ENCODE peak calls at places on chromosomes 6 and 20, in four cellular contexts. J, Q, H and G are unnamed samples.

GRCh38 chr20:50429412-50429811 is 80.8 kb upstream of the PTPN1 start:
- DNase-seq in J (no peak), H (no peak), Q (no peak), G (no peak)

GRCh38 chr20:10568032-10568431 is 105.8 kb downstream of the JAG1 start:
- DNase-seq in J (no peak), H (no peak), Q (no peak), G (peak)

GRCh38 chr20:11511816-11512215 is 405.9 kb upstream of the BTBD3 start:
- DNase-seq in J (peak), Q (no peak), H (no peak), G (no peak)

GRCh38 chr6:170136541-170137175 is 154.2 kb downstream of the DLL1 start:
- DNase-seq in J (no peak), H (no peak), Q (no peak), G (no peak)

GRCh38 chr20:51457281-51457932 is 85.1 kb downstream of the NFATC2 start:
- DNase-seq in Q (peak), H (peak), J (no peak), G (no peak)

GRCh38 chr6:126040826-126041225 is 54.5 kb downstream of the TRMT11 start:
- DNase-seq in H (no peak), J (no peak), Q (peak), G (peak)

GRCh38 chr20:46255440-46256104 is 52.7 kb downstream of the CDH22 start:
- DNase-seq in J (no peak), H (peak), Q (no peak), G (peak)

GRCh38 chr20:45841407-45842129 is 8.0 kb downstream of the SNX21 start:
- DNase-seq in Q (no peak), H (no peak), J (no peak), G (no peak)

GRCh38 chr6:101543796-101544195 is 150.3 kb downstream of the GRIK2 start:
- DNase-seq in Q (no peak), H (no peak), J (no peak), G (no peak)

GRCh38 chr6:98833101-98834059 is 994 bp upstream of the POU3F2 start:
- DNase-seq in H (peak), Q (no peak), J (no peak), G (no peak)

GRCh38 chr20:31572042-31572700 is 32.9 kb upstream of the ID1 start:
- DNase-seq in Q (no peak), J (no peak), H (no peak), G (no peak)

GRCh38 chr20:3550857-3551256 is 80.0 kb downstream of the ATRN start:
- DNase-seq in H (no peak), Q (no peak), J (no peak), G (no peak)

GRCh38 chr20:52572687-52573086 is 381.1 kb upstream of the ZFP64 start:
- DNase-seq in H (no peak), J (no peak), Q (no peak), G (no peak)

GRCh38 chr20:62616728-62617621 is 25.3 kb upstream of the SLCO4A1 start:
- DNase-seq in H (peak), J (no peak), Q (peak), G (peak)

GRCh38 chr20:38298768-38299288 is 5.1 kb upstream of the BPI start:
- DNase-seq in H (peak), J (no peak), Q (no peak), G (no peak)

GRCh38 chr6:12119085-12119588 is 107.0 kb downstream of the HIVEP1 start:
- DNase-seq in J (peak), Q (peak), H (no peak), G (no peak)

GRCh38 chr20:64106981-64107735 is at the start of gene NPBWR2:
- DNase-seq in H (no peak), Q (no peak), J (no peak), G (no peak)

GRCh38 chr20:58173930-58174707 is 54.3 kb downstream of the ANKRD60 start:
- DNase-seq in Q (no peak), H (peak), J (no peak), G (no peak)

GRCh38 chr20:36482044-36482473 is 59.3 kb upstream of the MYL9 start:
- DNase-seq in Q (no peak), H (no peak), J (no peak), G (no peak)

GRCh38 chr6:18155273-18155863 is at the start of gene KDM1B:
- DNase-seq in Q (peak), J (peak), H (peak), G (peak)

GRCh38 chr6:157267109-157267611 is 56.2 kb downstream of the TMEM242 start:
- DNase-seq in J (no peak), Q (no peak), H (no peak), G (no peak)

GRCh38 chr6:87105823-87106222 is 10.9 kb upstream of the CGA start:
- DNase-seq in H (no peak), J (no peak), Q (no peak), G (no peak)

GRCh38 chr6:34709386-34709785 is 12.8 kb upstream of the ILRUN start:
- DNase-seq in Q (no peak), J (no peak), H (peak), G (no peak)

GRCh38 chr6:34543421-34543820 is 12.7 kb downstream of the SPDEF start:
- DNase-seq in H (no peak), Q (no peak), J (no peak), G (no peak)

GRCh38 chr6:123507582-123507981 is 129.2 kb downstream of the TRDN start:
- DNase-seq in J (no peak), Q (no peak), H (no peak), G (no peak)

GRCh38 chr6:8785223-8785622 is 349.9 kb upstream of the SLC35B3 start:
- DNase-seq in J (no peak), H (no peak), Q (no peak), G (no peak)

GRCh38 chr6:160733045-160733646 is 31.1 kb downstream of the PLG start:
- DNase-seq in J (no peak), Q (peak), H (peak), G (peak)

GRCh38 chr6:159451051-159451450 is 242.0 kb downstream of the SOD2 start:
- DNase-seq in H (no peak), Q (no peak), J (no peak), G (no peak)

GRCh38 chr6:33373950-33374349 is 17.7 kb upstream of the KIFC1 start:
- DNase-seq in Q (no peak), H (no peak), J (no peak), G (no peak)
- TF ChIP-seq PBX3 in Q (no peak), H (no peak), J (no peak), G (no peak)

GRCh38 chr6:168541307-168541706 is 100.3 kb downstream of the SMOC2 start:
- DNase-seq in H (no peak), Q (no peak), J (no peak), G (no peak)
- TF ChIP-seq PBX3 in H (no peak), Q (no peak), J (no peak), G (no peak)

GRCh38 chr6:21997414-21998037 is 299.3 kb downstream of the PRL start:
- DNase-seq in Q (no peak), H (peak), J (no peak), G (no peak)
- TF ChIP-seq PBX3 in Q (no peak), H (peak), J (no peak), G (no peak)

DNA sequence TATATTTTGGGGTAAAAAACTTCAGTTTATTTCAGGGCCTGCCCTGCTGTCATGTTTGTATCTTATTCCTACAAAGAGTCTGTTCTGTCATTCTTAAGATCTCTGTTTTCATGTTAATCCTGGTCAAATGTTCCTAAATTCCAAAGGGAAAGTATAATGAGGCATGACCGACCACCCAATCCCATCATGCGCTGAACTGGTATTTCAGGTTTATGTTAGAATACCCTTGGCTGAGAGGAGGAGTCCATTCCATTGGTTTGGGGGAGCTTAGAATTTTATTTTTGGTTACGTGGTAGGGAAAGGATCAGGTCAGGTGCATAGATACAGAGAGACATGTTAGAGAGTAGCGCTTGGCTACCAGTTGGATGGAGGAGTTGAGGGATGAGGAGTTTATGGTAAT is 25.7 kb downstream of the CFAP61 start:
- DNase-seq in J (no peak), H (no peak), Q (no peak), G (no peak)
- TF ChIP-seq PBX3 in J (no peak), H (no peak), Q (no peak), G (no peak)

GRCh38 chr6:23533311-23533710 is 592.7 kb upstream of the NRSN1 start:
- DNase-seq in Q (no peak), J (no peak), H (no peak), G (no peak)
- TF ChIP-seq PBX3 in Q (no peak), J (no peak), H (no peak), G (no peak)

DNA sequence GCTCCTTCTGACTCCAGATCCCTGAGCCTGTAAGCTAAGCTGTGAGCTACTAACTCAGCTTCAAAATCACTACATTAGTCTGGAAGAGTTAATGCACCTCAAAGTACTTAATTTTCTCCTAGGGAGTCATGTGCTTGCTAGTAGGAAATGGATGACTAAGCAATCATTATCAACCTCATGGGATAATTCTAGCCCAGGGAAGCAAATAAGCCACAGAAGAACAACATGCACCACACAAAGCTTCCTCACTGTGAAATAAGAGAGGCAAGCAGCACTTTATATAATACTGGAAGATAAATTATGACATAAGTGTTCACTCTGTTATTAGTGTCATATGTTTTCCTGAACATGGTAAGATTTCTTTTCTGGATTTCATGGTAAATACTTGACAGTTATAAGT is 57.9 kb upstream of the RCAN2 start:
- DNase-seq in Q (no peak), H (no peak), J (no peak), G (no peak)
- TF ChIP-seq PBX3 in Q (no peak), H (no peak), J (no peak), G (no peak)

GRCh38 chr20:20763652-20764051 is 51.2 kb upstream of the RALGAPA2 start:
- DNase-seq in J (no peak), H (no peak), Q (no peak), G (no peak)
- TF ChIP-seq PBX3 in J (no peak), H (no peak), Q (no peak), G (no peak)

GRCh38 chr6:45920819-45921511 is 94.7 kb downstream of the CLIC5 start:
- DNase-seq in Q (no peak), J (peak), H (no peak), G (no peak)
- TF ChIP-seq PBX3 in Q (no peak), J (no peak), H (no peak), G (no peak)